ENCODE peak calls at places on chromosomes 16 and 17, in six cellular contexts. One of them, this sample, is unnamed.

GRCh38 chr16:66480265-66481080 is 53.4 kb downstream of the BEAN1 start:
- DNase-seq in RWPE1: no peak
- DNase-seq in ELF-1: no peak
- DNase-seq in NCI-H526 treated with DMSO at 0.1 percent for 48 hours: no peak
- DNase-seq in posterior vena cava: peak
- DNase-seq in activated naive CD8-positive, alpha-beta T cell treated with anti-CD3 and anti-CD28 coated beads for 36 hours: no peak
- DNase-seq in this sample: no peak

GRCh38 chr16:4675864-4676786 is 17.2 kb upstream of the NUDT16L1 start:
- DNase-seq in RWPE1: no peak
- DNase-seq in ELF-1: peak
- DNase-seq in NCI-H526 treated with DMSO at 0.1 percent for 48 hours: no peak
- DNase-seq in posterior vena cava: no peak
- DNase-seq in activated naive CD8-positive, alpha-beta T cell treated with anti-CD3 and anti-CD28 coated beads for 36 hours: peak
- DNase-seq in this sample: no peak

GRCh38 chr17:39765766-39766165 is 28.0 kb downstream of the GRB7 start:
- DNase-seq in RWPE1: no peak
- DNase-seq in ELF-1: no peak
- DNase-seq in NCI-H526 treated with DMSO at 0.1 percent for 48 hours: no peak
- DNase-seq in posterior vena cava: no peak
- DNase-seq in activated naive CD8-positive, alpha-beta T cell treated with anti-CD3 and anti-CD28 coated beads for 36 hours: no peak
- DNase-seq in this sample: no peak

GRCh38 chr17:75814900-75815373 is 29.3 kb downstream of the UNC13D start:
- DNase-seq in RWPE1: peak
- DNase-seq in ELF-1: peak
- DNase-seq in NCI-H526 treated with DMSO at 0.1 percent for 48 hours: no peak
- DNase-seq in posterior vena cava: peak
- DNase-seq in activated naive CD8-positive, alpha-beta T cell treated with anti-CD3 and anti-CD28 coated beads for 36 hours: no peak
- DNase-seq in this sample: no peak

GRCh38 chr17:13702266-13702665 is 100.5 kb upstream of the HS3ST3A1 start:
- DNase-seq in RWPE1: no peak
- DNase-seq in ELF-1: no peak
- DNase-seq in NCI-H526 treated with DMSO at 0.1 percent for 48 hours: no peak
- DNase-seq in posterior vena cava: no peak
- DNase-seq in activated naive CD8-positive, alpha-beta T cell treated with anti-CD3 and anti-CD28 coated beads for 36 hours: no peak
- DNase-seq in this sample: no peak

GRCh38 chr17:79840204-79840988 is 1.2 kb upstream of the CBX4 start:
- DNase-seq in RWPE1: no peak
- DNase-seq in ELF-1: peak
- DNase-seq in NCI-H526 treated with DMSO at 0.1 percent for 48 hours: no peak
- DNase-seq in posterior vena cava: peak
- DNase-seq in activated naive CD8-positive, alpha-beta T cell treated with anti-CD3 and anti-CD28 coated beads for 36 hours: peak
- DNase-seq in this sample: no peak

GRCh38 chr16:86631441-86631840 is 53.1 kb downstream of the FOXL1 start:
- DNase-seq in RWPE1: peak
- DNase-seq in ELF-1: no peak
- DNase-seq in NCI-H526 treated with DMSO at 0.1 percent for 48 hours: no peak
- DNase-seq in posterior vena cava: no peak
- DNase-seq in activated naive CD8-positive, alpha-beta T cell treated with anti-CD3 and anti-CD28 coated beads for 36 hours: no peak
- DNase-seq in this sample: no peak

GRCh38 chr16:11254913-11255736 is 879 bp downstream of the SOCS1 start:
- DNase-seq in RWPE1: peak
- DNase-seq in ELF-1: peak
- DNase-seq in NCI-H526 treated with DMSO at 0.1 percent for 48 hours: peak
- DNase-seq in posterior vena cava: peak
- DNase-seq in activated naive CD8-positive, alpha-beta T cell treated with anti-CD3 and anti-CD28 coated beads for 36 hours: peak
- DNase-seq in this sample: no peak

GRCh38 chr17:28807925-28808641 is 34.5 kb downstream of the FAM222B start:
- DNase-seq in RWPE1: peak
- DNase-seq in ELF-1: no peak
- DNase-seq in NCI-H526 treated with DMSO at 0.1 percent for 48 hours: peak
- DNase-seq in posterior vena cava: no peak
- DNase-seq in activated naive CD8-positive, alpha-beta T cell treated with anti-CD3 and anti-CD28 coated beads for 36 hours: no peak
- DNase-seq in this sample: no peak

GRCh38 chr17:61815863-61816523 is 47.3 kb downstream of the BRIP1 start:
- DNase-seq in RWPE1: no peak
- DNase-seq in ELF-1: no peak
- DNase-seq in NCI-H526 treated with DMSO at 0.1 percent for 48 hours: no peak
- DNase-seq in posterior vena cava: no peak
- DNase-seq in activated naive CD8-positive, alpha-beta T cell treated with anti-CD3 and anti-CD28 coated beads for 36 hours: no peak
- DNase-seq in this sample: no peak

This sample was measured in NCI-H524 treated with DMSO at 0.1 percent for 48 hours.